ENCODE peak calls at places on chromosomes 7 and 10, in eight cellular contexts. F is heart right ventricle, Q is HCT116, P is right lobe of liver, G is tibial nerve, M is endodermal cell, D is Peyer's patch, V is mucosa of descending colon. T is an unnamed sample.

GRCh38 chr7:140349172-140349771 is 49.1 kb downstream of the SLC37A3 start:
- DNase-seq in F (no peak), Q (no peak), P (no peak), G (no peak), M (peak; percentile 64), D (no peak), V (no peak), T (peak; percentile 25)

GRCh38 chr7:157389951-157390730 is 53.3 kb downstream of the DNAJB6 start:
- DNase-seq in F (no peak), Q (no peak), P (no peak), G (no peak), M (no peak), D (no peak), V (no peak), T (no peak)

GRCh38 chr7:158030071-158030470 is 557.6 kb downstream of the PTPRN2 start:
- DNase-seq in F (no peak), Q (no peak), P (no peak), G (no peak), M (peak; percentile 32), D (peak; percentile 19), V (no peak), T (no peak)

GRCh38 chr7:68364871-68365625 is 1233.2 kb upstream of the AUTS2 start:
- DNase-seq in F (no peak), Q (no peak), P (no peak), G (no peak), M (peak; percentile 52), D (no peak), V (no peak), T (peak; percentile 78)

GRCh38 chr10:80855348-80855971 is 317.8 kb downstream of the SH2D4B start:
- DNase-seq in F (peak; percentile 3), Q (no peak), P (peak; percentile 29), G (no peak), M (peak; percentile 89), D (no peak), V (peak; percentile 18), T (no peak)

GRCh38 chr7:28841766-28842165 is 116.4 kb downstream of the TRIL start:
- DNase-seq in F (no peak), Q (no peak), P (no peak), G (no peak), M (no peak), D (no peak), V (no peak), T (no peak)

GRCh38 chr7:130095812-130096211 is 25.5 kb downstream of the KLHDC10 start:
- DNase-seq in F (no peak), Q (no peak), P (no peak), G (no peak), M (no peak), D (no peak), V (no peak), T (no peak)

GRCh38 chr7:39672176-39672575 is 48.8 kb downstream of the RALA start:
- DNase-seq in F (peak; percentile 32), Q (no peak), P (no peak), G (no peak), M (no peak), D (no peak), V (no peak), T (no peak)

GRCh38 chr10:122675278-122675677 is 24.4 kb downstream of the C10orf120 start:
- DNase-seq in F (no peak), Q (no peak), P (no peak), G (no peak), M (no peak), D (no peak), V (no peak), T (no peak)

GRCh38 chr10:132883391-132883881 is 58.9 kb downstream of the CFAP46 start:
- DNase-seq in F (no peak), Q (no peak), P (peak; percentile 8), G (no peak), M (no peak), D (no peak), V (peak; percentile 2), T (no peak)

GRCh38 chr7:126700807-126701604 is 551.7 kb downstream of the GRM8 start:
- DNase-seq in F (no peak), Q (peak; percentile 90), P (peak; percentile 47), G (no peak), M (peak; percentile 84), D (no peak), V (no peak), T (peak; percentile 94)

GRCh38 chr10:3552281-3552680 is 232.7 kb downstream of the KLF6 start:
- DNase-seq in F (no peak), Q (no peak), P (no peak), G (no peak), M (no peak), D (no peak), V (no peak), T (no peak)

GRCh38 chr7:28958235-28958945 is at the start of gene TRIL:
- DNase-seq in F (peak; percentile 89), Q (no peak), P (peak; percentile 53), G (peak; percentile 31), M (peak; percentile 85), D (peak; percentile 69), V (peak; percentile 76), T (no peak)

GRCh38 chr10:112985701-112986510 is 35.9 kb downstream of the TCF7L2 start:
- DNase-seq in F (peak; percentile 29), Q (no peak), P (no peak), G (no peak), M (no peak), D (no peak), V (no peak), T (no peak)

GRCh38 chr7:96786261-96786997 is 76.8 kb upstream of the SEM1 start:
- DNase-seq in F (peak; percentile 8), Q (no peak), P (no peak), G (no peak), M (peak; percentile 71), D (no peak), V (no peak), T (no peak)

GRCh38 chr7:144854839-144855424 is 19.1 kb upstream of the TPK1 start:
- DNase-seq in F (no peak), Q (peak; percentile 42), P (no peak), G (no peak), M (no peak), D (no peak), V (no peak), T (peak; percentile 5)

GRCh38 chr10:43867113-43867512 is 218.4 kb upstream of the ZNF32 start:
- DNase-seq in F (no peak), Q (no peak), P (no peak), G (no peak), M (no peak), D (no peak), V (no peak), T (no peak)

GRCh38 chr7:124783271-124783670 is 17.7 kb upstream of the GPR37 start:
- DNase-seq in F (no peak), Q (no peak), P (no peak), G (no peak), M (no peak), D (no peak), V (no peak), T (no peak)

GRCh38 chr10:16756561-16757221 is 60.5 kb downstream of the RSU1 start:
- DNase-seq in F (no peak), Q (no peak), P (no peak), G (no peak), M (no peak), D (no peak), V (no peak), T (no peak)

DNA sequence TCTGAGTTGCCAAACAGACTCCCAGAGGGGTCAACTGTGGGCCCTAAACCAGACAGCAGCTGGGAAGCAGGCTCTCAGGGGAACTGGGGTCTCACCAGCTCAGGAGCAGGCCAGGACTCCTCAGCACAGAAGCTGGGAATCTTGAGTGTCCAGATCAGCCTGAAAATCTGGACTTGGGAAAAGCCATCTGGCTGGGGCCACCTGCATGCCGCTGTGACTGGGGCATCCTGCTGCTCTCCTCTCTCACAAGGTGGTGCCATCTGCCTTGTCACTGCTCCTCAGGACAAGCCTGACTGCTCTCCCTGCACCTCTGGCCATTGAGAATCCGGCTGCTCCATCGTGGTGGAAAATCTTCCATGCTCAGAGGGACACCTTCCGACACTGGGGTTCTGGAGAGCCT is 141.3 kb downstream of the PLPP4 start:
- DNase-seq in F (no peak), Q (no peak), P (no peak), G (no peak), M (peak; percentile 74), D (no peak), V (no peak), T (no peak)
- TF ChIP-seq CTCF in F (no peak), Q (no peak), P (no peak), G (no peak), M (peak; percentile 66), D (no peak), V (no peak), T (no peak)

DNA sequence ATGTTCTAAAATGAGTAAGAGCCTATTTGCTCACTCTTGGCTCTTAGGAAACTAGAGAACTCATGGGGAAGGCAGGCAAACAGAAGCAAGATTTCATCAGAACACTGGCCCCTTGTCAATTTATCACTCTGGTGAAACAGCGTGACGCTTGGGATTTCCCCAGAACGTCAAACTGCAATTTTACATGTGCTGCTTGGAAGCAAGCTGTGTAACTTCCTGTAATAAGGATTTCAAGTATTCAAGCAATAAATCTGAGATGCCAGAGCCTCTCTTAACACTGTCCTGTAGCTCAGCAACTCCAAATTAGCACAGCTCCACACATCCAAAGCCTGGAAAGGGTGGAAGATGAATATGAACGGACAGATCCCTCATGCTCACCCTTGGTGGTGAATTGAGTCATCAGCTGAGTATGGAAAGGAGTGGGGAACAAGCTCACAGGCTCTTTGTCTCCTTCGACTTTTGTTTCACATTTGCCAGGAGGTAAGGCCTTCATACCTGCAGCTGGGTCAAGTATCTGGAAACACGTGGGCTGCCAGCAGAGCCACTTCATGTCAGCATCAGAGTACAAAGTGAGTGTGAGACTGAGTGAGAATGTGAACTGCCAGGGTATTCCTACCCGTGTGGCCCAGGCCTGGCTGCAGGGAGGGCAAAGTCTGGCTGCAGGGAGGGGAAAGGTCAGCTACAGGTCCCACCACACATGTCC is 140.4 kb upstream of the NAMPT start:
- DNase-seq in F (peak; percentile 67), Q (no peak), P (peak; percentile 55), G (peak; percentile 94), M (no peak), D (no peak), V (peak; percentile 28), T (peak; percentile 68)
- H3K4me3 ChIP-seq in F (no peak overlapping the region), Q (no peak overlapping the region), P (peak overlapping the region; percentile 12), G (no peak overlapping the region), M (no peak overlapping the region), D (no peak overlapping the region), V (no peak overlapping the region), T (no peak overlapping the region)

DNA sequence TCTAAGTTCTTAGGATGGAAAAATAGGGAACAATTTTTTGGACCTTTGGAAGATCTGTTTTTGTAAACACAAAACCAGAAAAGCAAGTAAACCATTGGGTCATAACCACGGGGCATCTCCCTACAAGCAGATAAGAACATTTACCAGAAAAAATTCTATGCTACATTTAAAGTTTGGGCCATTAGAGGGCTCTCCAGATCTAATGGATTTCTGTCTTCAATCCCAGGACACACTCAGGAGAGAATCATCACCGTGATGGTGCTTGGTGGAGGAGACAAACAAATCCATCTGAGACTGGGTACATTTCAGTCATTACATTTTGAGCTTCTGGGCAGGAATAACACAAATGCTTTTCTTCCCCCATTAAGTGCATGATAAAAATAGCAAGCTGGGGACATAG is 178.4 kb upstream of the TARP start:
- DNase-seq in F (no peak), Q (peak; percentile 10), P (no peak), G (no peak), M (no peak), D (no peak), V (no peak), T (no peak)
- TF ChIP-seq CTCF in F (peak; percentile 9), Q (peak; percentile 25), P (peak; percentile 25), G (no peak), M (peak; percentile 71), D (no peak), V (no peak), T (peak; percentile 46)

GRCh38 chr7:44104880-44105771 is 981 bp downstream of the AEBP1 start:
- DNase-seq in F (no peak), Q (no peak), P (no peak), G (peak; percentile 68), M (peak; percentile 72), D (no peak), V (peak; percentile 26), T (peak; percentile 82)
- H3K4me3 ChIP-seq in F (peak overlapping the region; percentile 47), Q (no peak overlapping the region), P (peak overlapping the region; percentile 21), G (peak overlapping the region; percentile 51), M (peak overlapping the region; percentile 70), D (peak overlapping the region; percentile 53), V (peak overlapping the region; percentile 11), T (peak overlapping the region; percentile 46)